ENCODE peak calls at places on chromosomes 3 and 15, in seven cellular contexts. W is coronary artery, U is left lung, C is esophagus muscularis mucosa, I is SK-N-SH, K is H1, L is spleen. P is an unnamed sample.

GRCh38 chr15:79595995-79596622 is 164.0 kb downstream of the MINAR1 start:
- DNase-seq in L (peak), W (no peak), K (peak), I (peak), U (no peak), C (peak), P (no peak)

GRCh38 chr3:122405015-122405414 is 10.8 kb downstream of the WDR5B start:
- DNase-seq in I (no peak), L (no peak), U (no peak), K (no peak), W (no peak), C (no peak), P (no peak)

GRCh38 chr15:39140060-39140604 is 440.7 kb upstream of the THBS1 start:
- DNase-seq in W (no peak), C (no peak), K (no peak), I (peak), L (no peak), U (no peak), P (no peak)

GRCh38 chr3:159761377-159761776 is 227.3 kb upstream of the IL12A start:
- DNase-seq in W (no peak), K (no peak), L (no peak), U (no peak), I (peak), C (no peak), P (no peak)

GRCh38 chr15:30990036-30990435 is 1.4 kb downstream of the MTMR10 start:
- DNase-seq in K (no peak), U (no peak), I (peak), C (no peak), L (no peak), W (no peak), P (no peak)

GRCh38 chr3:145692751-145693150 is 468.2 kb downstream of the PLOD2 start:
- DNase-seq in W (no peak), I (no peak), U (no peak), C (no peak), L (no peak), K (no peak), P (no peak)

GRCh38 chr3:47009225-47010049 is 30.0 kb downstream of the NBEAL2 start:
- DNase-seq in K (peak), L (peak), I (peak), U (peak), C (peak), W (peak), P (peak)

GRCh38 chr3:171028025-171028778 is 1.7 kb upstream of the SLC2A2 start:
- DNase-seq in W (no peak), K (peak), U (peak), C (no peak), L (no peak), I (peak), P (no peak)

GRCh38 chr15:67097893-67098740 is 32.7 kb downstream of the SMAD3 start:
- DNase-seq in U (no peak), W (no peak), I (no peak), L (no peak), C (no peak), K (no peak), P (peak)

GRCh38 chr3:108391917-108392585 is 95.7 kb downstream of the HHLA2 start:
- DNase-seq in C (no peak), I (no peak), L (no peak), K (no peak), W (no peak), U (no peak), P (no peak)
- H3K27ac ChIP-seq in C (no peak), I (no peak), L (no peak), K (no peak), W (no peak), U (no peak), P (no peak)

DNA sequence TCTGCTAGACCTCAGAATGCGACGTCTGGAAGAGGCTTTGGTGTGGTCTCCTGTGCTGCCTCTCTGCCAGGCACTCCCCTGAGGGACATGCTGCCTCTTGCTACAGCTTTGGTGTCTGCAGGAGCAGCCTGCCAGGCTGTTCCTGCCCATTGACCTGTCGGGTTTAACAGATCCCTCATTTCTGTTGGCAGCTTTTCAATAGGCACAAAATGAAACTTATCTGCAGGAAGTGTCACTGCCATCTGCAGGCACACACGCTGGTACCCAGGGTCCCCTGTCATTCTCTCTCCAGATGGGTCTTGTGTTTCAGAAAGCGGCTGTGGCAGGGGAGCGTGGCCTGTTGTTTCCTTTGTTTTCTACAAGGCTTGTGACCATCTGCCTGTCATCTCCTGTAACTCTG is 328.3 kb upstream of the CHRM5 start:
- DNase-seq in C (no peak), W (no peak), U (no peak), I (peak), K (no peak), L (no peak), P (no peak)
- TF ChIP-seq CTCF in C (no peak), W (no peak), U (no peak), I (no peak), K (no peak), L (no peak), P (no peak)

GRCh38 chr15:74043425-74044266 is 38.7 kb downstream of the GOLGA6A start:
- DNase-seq in U (no peak), I (no peak), L (no peak), C (no peak), W (no peak), K (no peak), P (no peak)

GRCh38 chr15:74044267-74045110 is 37.9 kb downstream of the GOLGA6A start:
- DNase-seq in I (no peak), C (no peak), L (no peak), U (no peak), W (peak), K (no peak), P (no peak)

GRCh38 chr15:74041777-74042435 is 40.4 kb downstream of the GOLGA6A start:
- DNase-seq in C (no peak), K (no peak), U (no peak), L (no peak), W (no peak), I (no peak), P (no peak)

GRCh38 chr15:74041311-74041756 is 41.0 kb downstream of the GOLGA6A start:
- DNase-seq in I (no peak), L (no peak), U (no peak), C (no peak), W (no peak), K (no peak), P (no peak)

GRCh38 chr15:74042603-74043424 is 39.5 kb downstream of the GOLGA6A start:
- DNase-seq in I (no peak), K (no peak), W (peak), L (no peak), U (no peak), C (no peak), P (no peak)
- H3K27ac ChIP-seq in I (no peak), K (no peak), W (peak), L (peak), U (peak), C (no peak), P (no peak)

GRCh38 chr15:89244512-89244869 is 712 bp downstream of the FANCI start:
- DNase-seq in C (no peak), W (no peak), I (no peak), K (no peak), U (no peak), L (no peak), P (no peak)

GRCh38 chr15:89247441-89247840 is 3.7 kb downstream of the FANCI start:
- DNase-seq in I (no peak), L (no peak), W (no peak), K (no peak), U (no peak), C (no peak), P (no peak)

GRCh38 chr15:89248584-89248983 is 4.8 kb downstream of the FANCI start:
- DNase-seq in W (no peak), C (no peak), I (no peak), K (no peak), U (no peak), L (no peak), P (no peak)

GRCh38 chr15:89243046-89243690 is 611 bp upstream of the FANCI start:
- DNase-seq in C (no peak), W (no peak), I (no peak), L (no peak), U (no peak), K (no peak), P (no peak)

GRCh38 chr15:89243691-89244511 is at the start of gene FANCI:
- DNase-seq in U (peak), L (peak), K (peak), W (peak), C (peak), I (peak), P (peak)
- TF ChIP-seq CTCF in U (no peak), L (peak), K (peak), W (peak), C (peak), I (peak), P (peak)

DNA sequence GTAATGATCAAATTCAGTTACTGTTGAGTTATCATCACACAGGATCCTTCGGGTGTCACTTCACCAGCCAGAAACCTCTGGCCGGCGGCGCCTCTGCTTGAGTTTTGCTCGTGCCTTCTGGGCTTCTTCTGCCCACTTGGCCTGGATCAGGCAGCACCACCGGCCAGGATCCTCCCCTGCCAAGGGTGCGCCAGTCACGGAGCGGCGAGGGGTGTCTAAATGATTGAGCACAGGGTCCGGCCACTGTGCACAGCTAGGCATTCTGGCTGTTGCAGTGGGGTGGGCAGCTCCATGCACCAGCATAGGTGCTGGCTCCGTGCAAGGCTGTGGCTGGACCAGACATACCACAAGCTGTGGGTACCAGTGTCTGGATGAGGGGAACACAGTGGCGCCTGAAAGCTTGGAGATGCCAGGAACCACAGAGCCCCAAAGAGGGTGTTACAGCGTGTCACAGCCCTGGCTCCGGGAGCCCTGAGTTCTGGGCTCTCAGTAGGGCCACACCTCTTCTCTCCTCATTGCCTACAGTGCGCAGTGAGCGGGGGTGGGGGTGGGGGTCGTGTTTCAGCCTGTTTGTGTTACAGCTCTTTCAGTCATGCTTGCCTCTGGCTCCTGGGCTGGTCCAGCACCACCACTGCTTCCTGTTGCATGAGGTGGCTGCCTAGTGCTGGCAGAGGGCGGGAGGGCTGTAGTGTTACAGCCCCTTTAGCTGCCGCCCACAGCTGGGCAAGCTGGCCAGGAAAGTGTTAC is 169.4 kb downstream of the FNDC3B start:
- DNase-seq in L (peak), U (no peak), K (no peak), W (no peak), I (no peak), C (no peak), P (no peak)
- H3K27ac ChIP-seq in L (peak), U (no peak), K (no peak), W (peak), I (no peak), C (peak), P (no peak)

P was measured in Peyer's patch.